ENCODE peak calls at places on chromosomes 12 and 14, in ten cellular contexts. One of them, this sample, is unnamed. For H3K9me3, the result is how much of the 10 kb centered on the place peaks cover.

GRCh38 chr12:128729628-128730121 is 94.1 kb downstream of the SLC15A4 start:
- DNase-seq in HepG2: peak
- DNase-seq in mammary epithelial cell: no peak
- DNase-seq in neuronal stem cell: no peak
- DNase-seq in GM12878: no peak
- DNase-seq in fibroblast of lung: no peak
- DNase-seq in hepatocyte: peak
- DNase-seq in astrocyte: no peak
- DNase-seq in GM23248: peak
- DNase-seq in A549: peak
- DNase-seq in this sample: no peak

GRCh38 chr12:112971248-112971647 is 7.1 kb upstream of the OAS2 start:
- DNase-seq in hepatocyte: no peak
- DNase-seq in GM12878: no peak
- DNase-seq in GM23248: no peak
- DNase-seq in astrocyte: no peak
- DNase-seq in A549: no peak
- DNase-seq in fibroblast of lung: no peak
- DNase-seq in neuronal stem cell: no peak
- DNase-seq in HepG2: no peak
- DNase-seq in mammary epithelial cell: no peak
- DNase-seq in this sample: no peak

GRCh38 chr14:65412881-65413738 is 580 bp downstream of the FUT8 start:
- DNase-seq in hepatocyte: peak
- DNase-seq in neuronal stem cell: peak
- DNase-seq in GM23248: peak
- DNase-seq in HepG2: peak
- DNase-seq in A549: peak
- DNase-seq in mammary epithelial cell: peak
- DNase-seq in astrocyte: peak
- DNase-seq in GM12878: no peak
- DNase-seq in fibroblast of lung: peak
- DNase-seq in this sample: peak

GRCh38 chr12:104752016-104752415 is 206.1 kb downstream of the SLC41A2 start:
- DNase-seq in A549: no peak
- DNase-seq in hepatocyte: no peak
- DNase-seq in fibroblast of lung: no peak
- DNase-seq in GM23248: no peak
- DNase-seq in HepG2: no peak
- DNase-seq in neuronal stem cell: no peak
- DNase-seq in GM12878: no peak
- DNase-seq in astrocyte: no peak
- DNase-seq in mammary epithelial cell: no peak
- DNase-seq in this sample: no peak

GRCh38 chr14:75879031-75879430 is 102.8 kb downstream of the TGFB3 start:
- DNase-seq in neuronal stem cell: no peak
- DNase-seq in hepatocyte: no peak
- DNase-seq in astrocyte: peak
- DNase-seq in GM23248: peak
- DNase-seq in GM12878: no peak
- DNase-seq in HepG2: no peak
- DNase-seq in fibroblast of lung: peak
- DNase-seq in mammary epithelial cell: peak
- DNase-seq in A549: peak
- DNase-seq in this sample: no peak

GRCh38 chr14:94376976-94377865 is 11.2 kb downstream of the SERPINA1 start:
- DNase-seq in hepatocyte: no peak
- DNase-seq in astrocyte: no peak
- DNase-seq in GM12878: no peak
- DNase-seq in GM23248: no peak
- DNase-seq in neuronal stem cell: no peak
- DNase-seq in A549: no peak
- DNase-seq in mammary epithelial cell: no peak
- DNase-seq in HepG2: peak
- DNase-seq in fibroblast of lung: no peak
- DNase-seq in this sample: no peak

GRCh38 chr12:71865166-71865713 is 25.7 kb downstream of the TBC1D15 start:
- DNase-seq in mammary epithelial cell: peak
- DNase-seq in GM23248: peak
- DNase-seq in hepatocyte: no peak
- DNase-seq in astrocyte: peak
- DNase-seq in fibroblast of lung: peak
- DNase-seq in neuronal stem cell: no peak
- DNase-seq in GM12878: no peak
- DNase-seq in A549: peak
- DNase-seq in HepG2: no peak
- DNase-seq in this sample: peak

GRCh38 chr12:81206425-81206824 is 128.5 kb downstream of the ACSS3 start:
- DNase-seq in GM12878: no peak
- DNase-seq in neuronal stem cell: no peak
- DNase-seq in HepG2: no peak
- DNase-seq in fibroblast of lung: no peak
- DNase-seq in hepatocyte: no peak
- DNase-seq in A549: no peak
- DNase-seq in astrocyte: no peak
- DNase-seq in GM23248: no peak
- DNase-seq in mammary epithelial cell: no peak
- DNase-seq in this sample: no peak

GRCh38 chr14:68677476-68677875 is 115.4 kb downstream of the ZFP36L1 start:
- DNase-seq in HepG2: no peak
- DNase-seq in A549: no peak
- DNase-seq in neuronal stem cell: no peak
- DNase-seq in astrocyte: no peak
- DNase-seq in hepatocyte: no peak
- DNase-seq in fibroblast of lung: no peak
- DNase-seq in GM23248: no peak
- DNase-seq in GM12878: no peak
- DNase-seq in mammary epithelial cell: peak
- DNase-seq in this sample: no peak

GRCh38 chr14:99318091-99318958 is 46.3 kb upstream of the BCL11B start:
- DNase-seq in A549: peak
- DNase-seq in astrocyte: no peak
- DNase-seq in mammary epithelial cell: no peak
- DNase-seq in neuronal stem cell: no peak
- DNase-seq in GM12878: no peak
- DNase-seq in GM23248: no peak
- DNase-seq in HepG2: peak
- DNase-seq in hepatocyte: peak
- DNase-seq in fibroblast of lung: no peak
- DNase-seq in this sample: no peak

GRCh38 chr12:49535921-49536525 is 2.8 kb upstream of the KCNH3 start:
- DNase-seq in hepatocyte: no peak
- DNase-seq in fibroblast of lung: no peak
- DNase-seq in GM12878: no peak
- DNase-seq in GM23248: peak
- DNase-seq in astrocyte: no peak
- DNase-seq in neuronal stem cell: no peak
- DNase-seq in mammary epithelial cell: peak
- DNase-seq in HepG2: no peak
- DNase-seq in A549: no peak
- DNase-seq in this sample: no peak

GRCh38 chr12:131128556-131128955 is 174.8 kb downstream of the ADGRD1 start:
- DNase-seq in hepatocyte: no peak
- DNase-seq in neuronal stem cell: no peak
- DNase-seq in GM23248: no peak
- DNase-seq in GM12878: no peak
- DNase-seq in A549: no peak
- DNase-seq in fibroblast of lung: no peak
- DNase-seq in HepG2: no peak
- DNase-seq in astrocyte: no peak
- DNase-seq in mammary epithelial cell: no peak
- DNase-seq in this sample: no peak
- H3K9me3 ChIP-seq in hepatocyte: under half
- H3K9me3 ChIP-seq in neuronal stem cell: under half
- H3K9me3 ChIP-seq in GM23248: under half
- H3K9me3 ChIP-seq in GM12878: under half
- H3K9me3 ChIP-seq in A549: under half
- H3K9me3 ChIP-seq in fibroblast of lung: under half
- H3K9me3 ChIP-seq in HepG2: under half
- H3K9me3 ChIP-seq in astrocyte: under half
- H3K9me3 ChIP-seq in mammary epithelial cell: under half
- H3K9me3 ChIP-seq in this sample: under half

DNA sequence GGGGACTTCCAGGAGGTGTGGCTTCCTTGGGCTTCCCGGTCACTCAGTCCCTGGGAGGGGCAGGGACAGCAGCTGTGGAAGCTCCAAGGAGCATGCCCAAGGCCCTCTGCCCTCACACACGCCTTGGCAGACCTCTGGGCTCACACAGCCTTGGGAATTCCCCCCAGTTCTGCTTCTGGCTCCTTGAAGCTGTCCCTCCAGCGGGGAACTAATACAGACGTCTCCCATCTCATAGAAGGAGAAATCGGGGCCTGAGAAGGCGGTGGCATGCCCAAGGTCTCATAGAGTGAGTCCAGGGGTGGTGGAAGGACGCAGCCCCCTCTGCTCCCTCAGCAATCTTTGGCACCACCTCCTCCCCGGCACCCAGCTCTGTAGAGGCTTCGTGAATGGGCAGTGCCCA is 15.7 kb upstream of the TMEM119 start:
- DNase-seq in HepG2: no peak
- DNase-seq in astrocyte: no peak
- DNase-seq in hepatocyte: no peak
- DNase-seq in GM23248: no peak
- DNase-seq in A549: peak
- DNase-seq in neuronal stem cell: no peak
- DNase-seq in fibroblast of lung: no peak
- DNase-seq in mammary epithelial cell: no peak
- DNase-seq in GM12878: no peak
- DNase-seq in this sample: no peak
- H3K4me2 ChIP-seq in HepG2: no peak
- H3K4me2 ChIP-seq in astrocyte: no peak
- H3K4me2 ChIP-seq in hepatocyte: no peak
- H3K4me2 ChIP-seq in GM23248: no peak
- H3K4me2 ChIP-seq in A549: peak
- H3K4me2 ChIP-seq in neuronal stem cell: no peak
- H3K4me2 ChIP-seq in fibroblast of lung: no peak
- H3K4me2 ChIP-seq in mammary epithelial cell: no peak
- H3K4me2 ChIP-seq in GM12878: peak
- H3K4me2 ChIP-seq in this sample: no peak

DNA sequence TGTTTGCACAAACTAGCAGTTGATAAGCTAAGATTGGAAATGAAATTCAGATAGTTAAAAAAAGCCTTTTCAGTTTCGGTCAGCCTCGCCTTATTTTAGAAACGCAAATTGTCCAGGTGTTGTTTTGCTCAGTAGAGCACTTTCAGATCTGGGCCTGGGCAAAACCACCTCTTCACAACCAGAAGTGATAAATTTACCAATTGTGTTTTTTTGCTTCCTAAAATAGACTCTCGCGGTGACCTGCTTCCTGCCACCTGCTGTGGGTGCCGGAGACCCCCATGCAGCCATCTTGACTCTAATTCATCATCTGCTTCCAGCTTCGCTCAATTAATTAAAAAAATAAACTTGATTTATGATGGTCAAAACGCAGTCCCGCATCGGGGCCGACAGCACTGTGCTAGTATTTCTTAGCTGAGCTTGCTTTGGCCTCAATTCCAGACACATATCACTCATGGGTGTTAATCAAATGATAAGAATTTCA is 335.6 kb downstream of the TMEM121 start:
- DNase-seq in A549: no peak
- DNase-seq in hepatocyte: no peak
- DNase-seq in mammary epithelial cell: no peak
- DNase-seq in GM23248: no peak
- DNase-seq in GM12878: peak
- DNase-seq in neuronal stem cell: no peak
- DNase-seq in HepG2: no peak
- DNase-seq in fibroblast of lung: no peak
- DNase-seq in astrocyte: no peak
- DNase-seq in this sample: peak
- H3K9me3 ChIP-seq in A549: under half
- H3K9me3 ChIP-seq in hepatocyte: under half
- H3K9me3 ChIP-seq in mammary epithelial cell: half or more
- H3K9me3 ChIP-seq in GM23248: under half
- H3K9me3 ChIP-seq in GM12878: under half
- H3K9me3 ChIP-seq in neuronal stem cell: under half
- H3K9me3 ChIP-seq in HepG2: under half
- H3K9me3 ChIP-seq in fibroblast of lung: under half
- H3K9me3 ChIP-seq in astrocyte: under half
- H3K9me3 ChIP-seq in this sample: under half

GRCh38 chr12:47808574-47809380 is 10.9 kb downstream of the HDAC7 start:
- DNase-seq in neuronal stem cell: no peak
- DNase-seq in hepatocyte: no peak
- DNase-seq in GM12878: no peak
- DNase-seq in astrocyte: no peak
- DNase-seq in mammary epithelial cell: peak
- DNase-seq in HepG2: no peak
- DNase-seq in GM23248: peak
- DNase-seq in fibroblast of lung: no peak
- DNase-seq in A549: no peak
- DNase-seq in this sample: peak

GRCh38 chr12:47813491-47814196 is 6.1 kb downstream of the HDAC7 start:
- DNase-seq in hepatocyte: no peak
- DNase-seq in HepG2: no peak
- DNase-seq in A549: no peak
- DNase-seq in GM23248: no peak
- DNase-seq in mammary epithelial cell: no peak
- DNase-seq in astrocyte: no peak
- DNase-seq in neuronal stem cell: peak
- DNase-seq in fibroblast of lung: no peak
- DNase-seq in GM12878: no peak
- DNase-seq in this sample: peak

GRCh38 chr12:47812797-47813490 is 6.8 kb downstream of the HDAC7 start:
- DNase-seq in fibroblast of lung: peak
- DNase-seq in A549: peak
- DNase-seq in astrocyte: peak
- DNase-seq in GM12878: peak
- DNase-seq in HepG2: peak
- DNase-seq in hepatocyte: peak
- DNase-seq in neuronal stem cell: peak
- DNase-seq in GM23248: peak
- DNase-seq in mammary epithelial cell: peak
- DNase-seq in this sample: peak

GRCh38 chr12:47811581-47812484 is 7.9 kb downstream of the HDAC7 start:
- DNase-seq in HepG2: no peak
- DNase-seq in hepatocyte: no peak
- DNase-seq in astrocyte: peak
- DNase-seq in GM12878: no peak
- DNase-seq in A549: no peak
- DNase-seq in fibroblast of lung: peak
- DNase-seq in mammary epithelial cell: no peak
- DNase-seq in neuronal stem cell: no peak
- DNase-seq in GM23248: peak
- DNase-seq in this sample: peak

DNA sequence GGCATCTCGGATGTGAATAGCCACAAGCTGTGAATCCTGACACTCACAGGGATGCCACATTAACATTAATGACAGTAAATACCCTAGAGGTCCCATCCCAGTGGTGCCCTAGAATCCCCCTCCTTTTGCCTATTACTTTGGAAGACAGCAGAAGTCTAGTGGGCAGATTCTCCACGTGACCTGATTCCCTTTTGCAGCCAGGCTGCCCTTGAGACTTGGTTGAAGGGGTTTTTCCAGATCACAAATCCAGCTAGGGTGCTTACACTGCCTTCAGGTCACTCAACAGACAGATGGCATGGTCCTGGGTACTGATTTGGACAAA is 8.7 kb downstream of the HDAC7 start:
- DNase-seq in mammary epithelial cell: no peak
- DNase-seq in A549: no peak
- DNase-seq in GM12878: no peak
- DNase-seq in HepG2: no peak
- DNase-seq in neuronal stem cell: no peak
- DNase-seq in fibroblast of lung: no peak
- DNase-seq in GM23248: no peak
- DNase-seq in astrocyte: no peak
- DNase-seq in hepatocyte: no peak
- DNase-seq in this sample: peak
- H3K4me2 ChIP-seq in mammary epithelial cell: no peak
- H3K4me2 ChIP-seq in A549: no peak
- H3K4me2 ChIP-seq in GM12878: no peak
- H3K4me2 ChIP-seq in HepG2: no peak
- H3K4me2 ChIP-seq in neuronal stem cell: no peak
- H3K4me2 ChIP-seq in fibroblast of lung: peak
- H3K4me2 ChIP-seq in GM23248: peak
- H3K4me2 ChIP-seq in astrocyte: peak
- H3K4me2 ChIP-seq in hepatocyte: no peak
- H3K4me2 ChIP-seq in this sample: peak